ENCODE peak calls at places on chromosome 17, in eight cellular contexts. G, U, R, A, Y, B, M and T are unnamed samples. For H3K4me1 and H3K9me3, the result is how much of the 10 kb centered on the place peaks cover.

GRCh38 chr17:14843086-14843795 is 421.9 kb downstream of the PMP22 start:
- DNase-seq in M (no peak), Y (no peak), G (no peak), A (no peak), U (no peak), R (no peak), B (no peak), T (no peak)

GRCh38 chr17:78185981-78186688 is 717 bp downstream of the TK1 start:
- DNase-seq in A (peak), M (peak), B (peak), U (peak), G (no peak), Y (peak), R (no peak), T (peak)

GRCh38 chr17:75159196-75160031 is 5.1 kb upstream of the JPT1 start:
- DNase-seq in Y (peak), M (peak), R (peak), G (peak), B (no peak), U (no peak), A (no peak), T (no peak)

GRCh38 chr17:64410750-64411490 is 20.3 kb upstream of the PECAM1 start:
- DNase-seq in B (no peak), U (no peak), M (no peak), A (no peak), Y (no peak), G (no peak), R (no peak), T (peak)

GRCh38 chr17:692116-692515 is 22.5 kb downstream of the VPS53 start:
- DNase-seq in M (peak), A (no peak), U (no peak), B (no peak), R (no peak), Y (peak), G (no peak), T (no peak)

GRCh38 chr17:42553866-42554249 is 1.1 kb downstream of the HSD17B1 start:
- DNase-seq in Y (peak), U (no peak), M (peak), R (no peak), G (no peak), B (peak), A (no peak), T (no peak)

GRCh38 chr17:73901661-73902415 is 257.6 kb upstream of the SDK2 start:
- DNase-seq in Y (no peak), A (no peak), U (peak), G (no peak), R (peak), M (peak), B (no peak), T (peak)

GRCh38 chr17:80195671-80196529 is 24.2 kb downstream of the SGSH start:
- DNase-seq in A (peak), B (peak), G (no peak), M (peak), R (no peak), U (peak), Y (peak), T (peak)

GRCh38 chr17:40442392-40443195 is 656 bp upstream of the IGFBP4 start:
- DNase-seq in M (peak), Y (no peak), U (no peak), R (no peak), G (no peak), A (no peak), B (no peak), T (no peak)

GRCh38 chr17:79732804-79733691 is 2.3 kb downstream of the ENPP7 start:
- DNase-seq in M (no peak), Y (no peak), R (no peak), G (no peak), U (peak), B (no peak), A (peak), T (no peak)

GRCh38 chr17:77143306-77143705 is 2.5 kb downstream of the SEC14L1 start:
- DNase-seq in M (no peak), U (peak), R (no peak), Y (no peak), G (no peak), A (peak), B (no peak), T (no peak)
- H3K4me1 ChIP-seq in M (under half), U (half or more), R (under half), Y (half or more), G (under half), A (under half), B (under half), T (under half)

GRCh38 chr17:50273654-50274040 is 619 bp upstream of the TMEM92 start:
- DNase-seq in R (no peak), M (no peak), Y (no peak), A (no peak), B (no peak), U (no peak), G (no peak), T (no peak)

GRCh38 chr17:50272246-50272645 is 2.0 kb upstream of the TMEM92 start:
- DNase-seq in G (no peak), A (no peak), U (no peak), M (no peak), Y (no peak), R (peak), B (peak), T (no peak)

GRCh38 chr17:50271173-50271750 is 3.0 kb upstream of the TMEM92 start:
- DNase-seq in G (no peak), U (no peak), R (peak), M (peak), Y (no peak), A (no peak), B (no peak), T (no peak)

GRCh38 chr17:50274142-50274944 is at the start of gene TMEM92:
- DNase-seq in A (no peak), U (no peak), Y (peak), G (peak), M (peak), R (peak), B (peak), T (peak)

DNA sequence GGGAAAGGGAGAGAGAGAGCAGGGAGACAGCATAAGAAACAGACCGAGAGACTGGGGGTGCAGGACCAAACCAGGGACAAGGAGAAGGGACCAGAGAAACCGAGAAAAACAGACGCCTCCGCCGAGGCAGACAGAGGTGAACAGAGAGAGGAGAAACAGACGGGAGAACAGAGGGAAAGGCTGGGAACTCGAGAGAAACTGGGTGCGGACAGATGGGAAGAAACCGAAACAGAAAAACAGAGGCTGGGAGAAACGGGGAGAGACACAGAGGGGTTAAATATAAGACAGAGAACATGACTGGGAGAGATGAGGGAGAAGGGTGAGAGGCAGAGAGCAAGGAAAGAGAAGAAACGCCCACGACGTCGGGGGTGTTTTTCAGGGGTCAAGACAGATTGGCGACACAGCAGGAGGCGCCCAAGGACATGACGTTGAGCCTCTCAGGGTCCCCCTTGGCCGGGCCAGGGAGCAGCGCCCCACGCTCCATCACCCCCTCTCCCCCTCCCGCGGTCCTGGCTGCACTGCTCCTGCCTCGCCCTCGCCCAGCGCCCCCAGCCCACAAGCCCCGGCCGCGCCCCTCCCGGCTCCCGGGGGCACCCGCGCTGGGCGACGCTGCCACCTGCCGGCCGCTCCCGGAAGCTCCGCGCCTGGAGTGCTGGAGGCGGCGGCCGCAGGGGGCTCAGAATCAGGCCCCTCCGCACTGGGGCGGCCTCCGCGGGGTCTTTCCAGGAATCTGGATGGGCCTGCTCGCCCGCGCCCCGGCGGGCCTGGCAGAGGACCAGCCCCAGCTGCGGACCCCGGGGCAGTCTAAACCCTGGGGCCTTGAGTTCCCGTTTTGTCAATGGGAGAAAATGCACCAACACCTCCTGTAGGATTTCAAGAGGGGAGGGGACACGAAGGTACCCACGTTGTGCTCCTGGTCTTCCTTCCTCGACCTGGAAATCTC is 1.3 kb upstream of the TMEM92 start:
- DNase-seq in M (peak), B (peak), G (no peak), A (peak), Y (peak), U (peak), R (peak), T (peak)
- TF ChIP-seq EZH2phosphoT487 in M (no peak), B (no peak), G (no peak), A (no peak), Y (no peak), U (no peak), R (no peak), T (no peak)

GRCh38 chr17:21298056-21298982 is 13.8 kb downstream of the MAP2K3 start:
- DNase-seq in Y (no peak), M (peak), U (no peak), A (no peak), B (no peak), G (no peak), R (no peak), T (no peak)

GRCh38 chr17:21298983-21299519 is 14.5 kb downstream of the MAP2K3 start:
- DNase-seq in M (peak), A (no peak), R (no peak), B (no peak), Y (no peak), U (no peak), G (no peak), T (no peak)

GRCh38 chr17:21296097-21297025 is 11.8 kb downstream of the MAP2K3 start:
- DNase-seq in G (no peak), Y (no peak), M (peak), B (peak), A (no peak), U (no peak), R (no peak), T (no peak)

GRCh38 chr17:21297026-21297520 is 12.6 kb downstream of the MAP2K3 start:
- DNase-seq in B (peak), A (no peak), U (no peak), Y (no peak), M (peak), R (no peak), G (no peak), T (no peak)

GRCh38 chr17:21297597-21297996 is 13.1 kb downstream of the MAP2K3 start:
- DNase-seq in U (no peak), B (peak), Y (no peak), M (no peak), R (no peak), G (no peak), A (no peak), T (peak)
- H3K9me3 ChIP-seq in U (under half), B (under half), Y (under half), M (under half), R (under half), G (under half), A (under half), T (under half)

GRCh38 chr17:45130640-45131293 is 1.5 kb downstream of the PLCD3 start:
- DNase-seq in B (no peak), G (no peak), U (no peak), M (no peak), R (no peak), A (no peak), Y (no peak), T (no peak)

GRCh38 chr17:45132569-45133463 is 501 bp upstream of the PLCD3 start:
- DNase-seq in R (peak), Y (peak), U (peak), A (peak), M (peak), G (peak), B (peak), T (peak)

GRCh38 chr17:45131294-45131615 is 1.1 kb downstream of the PLCD3 start:
- DNase-seq in Y (no peak), G (no peak), B (no peak), U (no peak), A (no peak), R (no peak), M (no peak), T (no peak)

GRCh38 chr17:45132302-45132568 is at the start of gene PLCD3:
- DNase-seq in R (no peak), A (peak), B (no peak), Y (no peak), U (no peak), M (no peak), G (no peak), T (peak)

GRCh38 chr17:45131616-45132301 is 556 bp downstream of the PLCD3 start:
- DNase-seq in R (peak), U (peak), A (no peak), B (peak), M (peak), Y (peak), G (no peak), T (peak)
- H3K4me1 ChIP-seq in R (half or more), U (under half), A (under half), B (under half), M (under half), Y (half or more), G (half or more), T (under half)

GRCh38 chr17:41521574-41522261 is 3.0 kb upstream of the KRT15 start:
- DNase-seq in R (peak), Y (peak), B (no peak), G (peak), M (peak), U (no peak), A (no peak), T (no peak)
- TF ChIP-seq EZH2phosphoT487 in R (no peak), Y (no peak), B (no peak), G (no peak), M (no peak), U (no peak), A (no peak), T (no peak)

DNA sequence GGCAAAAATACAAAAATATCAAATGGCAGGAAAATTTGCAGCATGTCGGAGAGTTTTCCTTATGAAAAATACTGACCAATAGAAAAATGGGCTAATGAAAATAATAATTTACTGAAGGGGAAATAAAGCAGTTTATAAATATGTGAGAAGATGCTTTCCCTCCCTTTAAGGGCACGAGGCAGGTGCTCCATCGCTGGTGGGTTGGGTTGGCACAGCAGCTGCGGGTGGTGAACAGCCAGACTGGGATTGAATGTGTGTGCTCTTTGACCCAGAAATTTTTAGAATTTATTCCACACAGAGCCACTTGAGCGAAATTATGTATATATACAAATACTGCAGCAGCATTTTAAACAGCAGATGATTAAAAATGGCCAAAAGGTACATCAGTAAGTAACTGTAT is 109.1 kb upstream of the ZNF750 start:
- DNase-seq in G (no peak), M (no peak), R (no peak), A (no peak), U (no peak), Y (no peak), B (no peak), T (no peak)
- H3K9me3 ChIP-seq in G (under half), M (under half), R (under half), A (under half), U (under half), Y (under half), B (under half), T (under half)

GRCh38 chr17:36993227-36993626 is 44.5 kb downstream of the AATF start:
- DNase-seq in R (no peak), Y (no peak), U (no peak), A (no peak), B (peak), M (no peak), G (no peak), T (no peak)
- H3K4me1 ChIP-seq in R (under half), Y (under half), U (under half), A (under half), B (under half), M (under half), G (under half), T (under half)

GRCh38 chr17:56870163-56870651 is 36.3 kb downstream of the DGKE start:
- DNase-seq in Y (peak), G (no peak), B (no peak), A (peak), M (no peak), U (no peak), R (no peak), T (no peak)
- TF ChIP-seq EZH2phosphoT487 in Y (no peak), G (no peak), B (no peak), A (no peak), M (no peak), U (no peak), R (no peak), T (no peak)

DNA sequence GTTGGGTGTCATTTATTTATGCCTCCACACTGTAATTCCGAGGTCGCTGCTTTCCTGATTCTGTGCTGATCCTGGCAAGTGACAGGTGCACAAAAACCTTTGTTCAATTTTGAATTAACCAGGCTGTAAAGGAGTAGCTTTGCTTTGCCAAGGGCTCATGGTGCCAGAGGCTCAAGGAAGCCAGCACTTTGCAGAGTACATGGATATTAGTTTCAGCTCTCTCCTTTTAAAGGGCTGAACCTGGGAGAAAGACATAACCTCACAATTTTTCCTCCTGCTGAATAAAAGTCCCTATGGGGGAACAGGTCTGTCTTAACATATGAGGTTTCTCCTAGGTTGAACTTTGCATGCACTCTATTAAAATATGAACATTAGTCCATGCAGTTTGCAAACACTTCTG is 227.6 kb upstream of the WSB1 start:
- DNase-seq in Y (no peak), U (no peak), M (no peak), R (no peak), G (no peak), B (no peak), A (no peak), T (no peak)
- H3K9me3 ChIP-seq in Y (under half), U (under half), M (under half), R (under half), G (under half), B (under half), A (under half), T (half or more)